ENCODE peak calls at places on chromosomes 6 and 20, in five cellular contexts. Z is dorsolateral prefrontal cortex, A is fibroblast of mammary gland, C is heart right ventricle, P is right lobe of liver. K is an unnamed sample.

GRCh38 chr20:25340380-25340779 is 50.3 kb downstream of the ABHD12 start:
- DNase-seq in A (no peak), C (no peak), P (no peak), Z (no peak), K (no peak)

GRCh38 chr6:4128748-4129147 is 6.6 kb downstream of the ECI2 start:
- DNase-seq in P (no peak), C (no peak), A (no peak), Z (no peak), K (no peak)

GRCh38 chr6:48476257-48476656 is 365.3 kb upstream of the PTCHD4 start:
- DNase-seq in A (peak), P (no peak), C (no peak), Z (no peak), K (no peak)

GRCh38 chr6:355809-356208 is 35.7 kb upstream of the IRF4 start:
- DNase-seq in P (peak), A (no peak), C (no peak), Z (no peak), K (no peak)

GRCh38 chr20:64222273-64222672 is 33.3 kb upstream of the PCMTD2 start:
- DNase-seq in Z (no peak), A (peak), C (peak), P (peak), K (no peak)

GRCh38 chr6:98946877-98947410 is 802 bp downstream of the FBXL4 start:
- DNase-seq in C (peak), Z (peak), A (peak), P (peak), K (no peak)

GRCh38 chr6:28632326-28632851 is 106.7 kb downstream of the GPX5 start:
- DNase-seq in Z (no peak), P (no peak), A (no peak), C (no peak), K (no peak)

GRCh38 chr6:4351857-4352669 is 216.7 kb upstream of the ECI2 start:
- DNase-seq in Z (peak), P (no peak), A (peak), C (peak), K (no peak)

GRCh38 chr6:167706313-167707109 is 120.2 kb upstream of the AFDN start:
- DNase-seq in A (no peak), Z (no peak), P (peak), C (no peak), K (no peak)

GRCh38 chr6:159487636-159488035 is 205.4 kb downstream of the SOD2 start:
- DNase-seq in P (no peak), Z (no peak), A (peak), C (no peak), K (no peak)

GRCh38 chr6:117156701-117157100 is 108.7 kb upstream of the VGLL2 start:
- DNase-seq in P (no peak), Z (no peak), C (no peak), A (no peak), K (no peak)

GRCh38 chr6:148501178-148501590 is 158.5 kb downstream of the SASH1 start:
- DNase-seq in C (no peak), A (peak), Z (no peak), P (no peak), K (no peak)

GRCh38 chr20:23774081-23774480 is 23.3 kb upstream of the CST1 start:
- DNase-seq in C (no peak), A (no peak), P (no peak), Z (no peak), K (no peak)

GRCh38 chr20:3614509-3614908 is 48.7 kb downstream of the GFRA4 start:
- DNase-seq in C (no peak), A (no peak), Z (no peak), P (no peak), K (no peak)

GRCh38 chr6:125153541-125154183 is at the start of gene TPD52L1:
- DNase-seq in P (peak), A (peak), C (peak), Z (peak), K (peak)

GRCh38 chr6:151004415-151005024 is 139.0 kb downstream of the MTHFD1L start:
- DNase-seq in A (peak), Z (no peak), P (no peak), C (no peak), K (no peak)

GRCh38 chr6:40909811-40910210 is 129.2 kb downstream of the UNC5CL start:
- DNase-seq in C (no peak), P (no peak), A (no peak), Z (no peak), K (no peak)

GRCh38 chr6:50655848-50656453 is 57.4 kb upstream of the TFAP2D start:
- DNase-seq in Z (no peak), A (peak), C (no peak), P (no peak), K (no peak)

GRCh38 chr6:358847-359246 is 32.7 kb upstream of the IRF4 start:
- DNase-seq in P (no peak), A (no peak), Z (no peak), C (no peak), K (no peak)

GRCh38 chr20:40641212-40641611 is 47.8 kb downstream of the MAFB start:
- DNase-seq in Z (no peak), P (peak), A (no peak), C (no peak), K (no peak)

GRCh38 chr6:30044630-30045029 is 16.4 kb upstream of the POLR1H start:
- DNase-seq in Z (no peak), P (no peak), A (peak), C (no peak), K (no peak)

GRCh38 chr6:107629545-107630147 is 139.7 kb downstream of the SOBP start:
- DNase-seq in Z (no peak), A (no peak), C (no peak), P (no peak), K (no peak)

GRCh38 chr6:143772110-143772509 is 71.0 kb upstream of the LTV1 start:
- DNase-seq in Z (no peak), C (no peak), P (no peak), A (peak), K (no peak)

GRCh38 chr6:35596448-35597442 is 84.0 kb upstream of the TULP1 start:
- DNase-seq in A (peak), C (no peak), P (no peak), Z (no peak), K (no peak)

GRCh38 chr6:293185-294174 is 1.2 kb downstream of the DUSP22 start:
- DNase-seq in A (peak), C (peak), P (no peak), Z (no peak), K (peak)

GRCh38 chr20:38615283-38615682 is 13.7 kb downstream of the ARHGAP40 start:
- DNase-seq in A (no peak), P (no peak), C (no peak), Z (no peak), K (no peak)

GRCh38 chr20:38620501-38620900 is 18.9 kb downstream of the ARHGAP40 start:
- DNase-seq in A (no peak), Z (peak), P (no peak), C (no peak), K (no peak)

GRCh38 chr20:38617011-38617829 is 15.6 kb downstream of the ARHGAP40 start:
- DNase-seq in C (no peak), Z (no peak), P (no peak), A (no peak), K (no peak)

GRCh38 chr20:38616457-38616856 is 14.8 kb downstream of the ARHGAP40 start:
- DNase-seq in P (no peak), A (no peak), C (no peak), Z (no peak), K (no peak)

GRCh38 chr20:38617830-38618196 is 16.2 kb downstream of the ARHGAP40 start:
- DNase-seq in A (no peak), P (no peak), C (no peak), Z (no peak), K (no peak)
- TF ChIP-seq CTCF in A (no peak), P (no peak), C (no peak), Z (no peak), K (no peak)

GRCh38 chr6:130282234-130282995 is 59.7 kb upstream of the SAMD3 start:
- DNase-seq in Z (no peak), P (no peak), A (peak), C (no peak), K (no peak)
- TF ChIP-seq CTCF in Z (no peak), P (peak), A (peak), C (no peak), K (peak)

DNA sequence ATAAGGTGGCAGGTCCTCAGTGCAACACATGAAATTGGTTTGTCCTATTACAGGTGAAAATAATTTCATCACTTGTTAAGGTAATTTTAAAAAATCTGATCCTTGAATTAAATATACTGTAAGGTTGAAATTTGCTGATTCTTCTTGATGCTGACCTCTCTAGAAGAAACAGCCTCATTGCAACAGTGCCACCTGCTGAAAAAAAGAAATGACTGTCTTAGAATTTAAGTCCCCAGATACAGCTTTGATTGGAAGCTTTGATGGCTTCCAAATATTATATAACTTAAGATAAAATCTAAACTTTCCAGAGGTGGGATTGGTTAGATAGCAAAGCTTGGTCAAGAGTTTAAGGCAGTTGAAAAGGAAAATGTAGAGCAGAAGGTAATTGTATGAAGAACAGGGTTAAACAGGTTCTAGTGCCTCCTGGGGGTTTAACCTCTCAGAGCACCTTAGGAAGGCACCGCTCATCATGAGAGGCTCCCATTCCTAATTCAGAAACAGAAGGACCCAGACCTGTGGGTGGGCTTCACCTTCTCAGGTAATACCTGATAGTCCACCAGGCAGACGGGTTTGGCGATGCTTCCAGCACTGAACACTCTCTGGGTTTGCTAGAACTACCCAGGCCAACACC is 401.0 kb downstream of the PAX1 start:
- DNase-seq in Z (no peak), A (peak), P (no peak), C (no peak), K (no peak)
- TF ChIP-seq CTCF in Z (peak), A (peak), P (peak), C (peak), K (peak)

GRCh38 chr6:82616386-82617028 is 252.9 kb downstream of the TPBG start:
- DNase-seq in C (no peak), P (no peak), A (peak), Z (no peak), K (no peak)
- TF ChIP-seq CTCF in C (peak), P (no peak), A (peak), Z (peak), K (no peak)

DNA sequence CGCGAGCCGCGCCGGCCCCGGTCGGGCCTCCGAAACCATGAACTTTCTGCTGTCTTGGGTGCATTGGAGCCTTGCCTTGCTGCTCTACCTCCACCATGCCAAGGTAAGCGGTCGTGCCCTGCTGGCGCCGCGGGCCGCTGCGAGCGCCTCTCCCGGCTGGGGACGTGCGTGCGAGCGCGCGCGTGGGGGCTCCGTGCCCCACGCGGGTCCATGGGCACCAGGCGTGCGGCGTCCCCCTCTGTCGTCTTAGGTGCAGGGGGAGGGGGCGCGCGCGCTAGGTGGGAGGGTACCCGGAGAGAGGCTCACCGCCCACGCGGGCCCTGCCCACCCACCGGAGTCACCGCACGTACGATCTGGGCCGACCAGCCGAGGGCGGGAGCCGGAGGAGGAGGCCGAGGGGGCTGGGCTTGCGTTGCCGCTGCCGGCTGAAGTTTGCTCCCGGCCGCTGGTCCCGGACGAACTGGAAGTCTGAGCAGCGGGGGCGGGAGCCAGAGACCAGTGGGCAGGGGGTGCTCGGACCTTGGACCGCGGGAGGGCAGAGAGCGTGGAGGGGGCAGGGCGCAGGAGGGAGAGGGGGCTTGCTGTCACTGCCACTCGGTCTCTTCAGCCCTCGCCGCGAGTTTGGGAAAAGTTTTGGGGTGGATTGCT is 1.3 kb downstream of the VEGFA start:
- DNase-seq in P (peak), Z (peak), A (peak), C (peak), K (peak)
- TF ChIP-seq CTCF in P (no peak), Z (no peak), A (no peak), C (no peak), K (no peak)

GRCh38 chr6:115016593-115016992 is 673.8 kb upstream of the HS3ST5 start:
- DNase-seq in C (no peak), A (no peak), P (no peak), Z (no peak), K (no peak)
- TF ChIP-seq CTCF in C (no peak), A (no peak), P (no peak), Z (no peak), K (no peak)

DNA sequence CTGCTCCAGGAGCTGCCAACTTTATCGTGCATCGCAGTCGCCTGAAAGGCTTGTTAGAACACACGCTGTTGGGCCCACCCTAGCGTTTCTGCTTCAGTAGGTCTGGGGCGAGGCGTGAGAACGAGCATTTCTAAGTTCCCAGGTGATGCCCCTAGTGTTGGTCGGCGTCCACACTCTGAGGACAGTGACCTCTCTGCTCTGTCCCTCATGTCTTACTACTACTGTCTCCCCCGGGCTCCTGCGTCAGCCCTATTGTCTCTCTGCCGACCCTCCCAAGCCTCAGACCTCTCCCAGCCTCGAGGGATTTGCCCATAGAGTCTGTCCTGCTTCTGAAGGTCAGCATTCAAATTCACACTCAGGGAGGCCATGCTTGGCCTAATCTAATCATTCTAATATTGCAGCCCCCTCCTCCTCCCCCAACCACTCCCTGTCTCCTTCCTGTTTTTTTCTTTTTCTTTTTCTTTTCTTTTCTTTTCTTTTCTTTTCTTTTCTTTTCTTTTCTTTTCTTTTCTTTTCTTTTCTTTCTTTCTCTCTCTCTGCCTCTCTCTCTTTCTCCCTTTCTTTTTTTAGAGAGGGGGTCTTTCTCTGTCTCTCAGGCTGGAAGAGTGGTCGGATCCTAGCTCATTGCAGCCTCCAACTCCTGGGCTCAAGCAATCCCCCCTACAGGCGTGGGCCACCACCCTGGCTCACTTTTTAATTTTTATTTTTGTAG is 873 bp upstream of the ZFP64 start:
- DNase-seq in P (peak), Z (no peak), A (no peak), C (peak), K (no peak)
- TF ChIP-seq CTCF in P (peak), Z (no peak), A (no peak), C (no peak), K (no peak)

DNA sequence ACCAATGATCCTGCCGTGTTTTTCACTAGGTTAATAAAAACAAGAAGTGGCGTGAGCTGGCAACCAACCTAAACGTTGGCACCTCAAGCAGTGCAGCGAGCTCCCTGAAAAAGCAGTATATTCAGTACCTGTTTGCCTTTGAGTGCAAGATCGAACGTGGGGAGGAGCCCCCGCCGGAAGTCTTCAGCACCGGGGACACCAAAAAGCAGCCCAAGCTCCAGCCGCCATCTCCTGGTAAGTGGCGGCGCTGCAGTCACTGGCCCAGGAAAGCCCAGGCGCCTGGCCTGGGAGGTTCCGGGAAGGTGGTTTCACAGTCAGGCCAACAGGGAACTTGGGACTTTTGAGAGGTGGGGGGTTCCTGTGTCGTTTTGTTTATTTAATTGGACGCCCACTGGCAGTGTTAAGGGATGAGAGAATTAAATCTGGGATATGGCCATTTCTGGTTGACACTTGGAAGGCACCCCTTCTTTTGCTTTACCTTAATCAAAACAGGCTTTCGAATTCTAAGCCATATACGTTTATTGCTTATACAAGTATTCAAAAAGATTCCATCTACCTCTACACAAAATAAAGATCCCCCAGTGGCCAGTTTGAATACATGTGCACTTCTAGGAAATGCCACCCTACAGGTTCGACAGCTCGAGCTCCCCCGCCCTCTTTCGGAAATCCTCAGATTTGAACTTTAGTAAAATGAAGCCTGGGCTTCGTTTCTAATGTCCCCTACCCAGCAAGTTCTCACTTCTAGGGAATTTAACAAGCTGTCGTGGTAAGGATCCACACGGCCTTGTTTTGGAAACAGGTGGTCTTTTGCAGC is 138.9 kb downstream of the TMEM242 start:
- DNase-seq in A (peak), Z (peak), C (peak), P (peak), K (peak)
- TF ChIP-seq CTCF in A (peak), Z (peak), C (peak), P (peak), K (peak)

GRCh38 chr6:112113918-112114317 is 26.5 kb downstream of the FAM229B start:
- DNase-seq in Z (no peak), C (no peak), P (no peak), A (no peak), K (no peak)

GRCh38 chr6:112118034-112118433 is 30.6 kb downstream of the FAM229B start:
- DNase-seq in Z (no peak), P (no peak), C (no peak), A (no peak), K (no peak)

GRCh38 chr6:112114577-112115223 is 27.3 kb downstream of the FAM229B start:
- DNase-seq in A (no peak), Z (no peak), P (no peak), C (no peak), K (no peak)

GRCh38 chr6:112117554-112117953 is 30.2 kb downstream of the FAM229B start:
- DNase-seq in C (no peak), P (no peak), A (peak), Z (no peak), K (no peak)

GRCh38 chr6:112116215-112116614 is 28.8 kb downstream of the FAM229B start:
- DNase-seq in Z (no peak), P (peak), A (no peak), C (no peak), K (no peak)
- TF ChIP-seq CTCF in Z (no peak), P (peak), A (no peak), C (no peak), K (no peak)

GRCh38 chr6:36851149-36851614 is 11.9 kb upstream of the CPNE5 start:
- DNase-seq in P (no peak), Z (peak), C (no peak), A (peak), K (peak)
- TF ChIP-seq CTCF in P (peak), Z (peak), C (peak), A (peak), K (peak)

K was measured in nephron progenitor cell.